ENCODE peak calls at places on chromosome 21, in nine cellular contexts. V is GM12878; O is Caco-2; P is CD8-positive, alpha-beta T cell; T is heart right ventricle; R is mammary epithelial cell; J is CD8-positive, alpha-beta memory T cell; S is HL-60; H is aorta. G is an unnamed sample.

GRCh38 chr21:16241500-16241963 is 511.8 kb downstream of the USP25 start:
- DNase-seq in P (no peak), T (no peak), H (no peak), V (no peak), J (no peak), S (no peak), O (no peak), R (no peak), G (no peak)

GRCh38 chr21:24759348-24760118 is 847.7 kb downstream of the MRPL39 start:
- DNase-seq in H (no peak), J (no peak), P (no peak), T (no peak), S (peak), V (no peak), O (no peak), R (no peak), G (no peak)

GRCh38 chr21:39630191-39630591 is 17.5 kb downstream of the B3GALT5 start:
- DNase-seq in P (no peak), J (no peak), O (no peak), H (no peak), V (no peak), R (no peak), S (no peak), T (no peak), G (no peak)

GRCh38 chr21:27581168-27581567 is 614.3 kb upstream of the ADAMTS5 start:
- DNase-seq in R (peak), S (no peak), O (no peak), V (no peak), J (no peak), T (no peak), P (no peak), H (no peak), G (no peak)

GRCh38 chr21:46183910-46184624 is at the start of gene SPATC1L:
- DNase-seq in R (peak), V (peak), P (peak), S (peak), T (peak), H (peak), O (no peak), J (peak), G (peak)

GRCh38 chr21:35204850-35205564 is 155.9 kb upstream of the RUNX1 start:
- DNase-seq in T (peak), O (no peak), S (peak), H (peak), J (no peak), P (no peak), V (no peak), R (no peak), G (peak)

GRCh38 chr21:22421416-22422190 is 1423.4 kb downstream of the NCAM2 start:
- DNase-seq in P (no peak), J (no peak), R (no peak), T (no peak), O (no peak), V (no peak), H (no peak), S (peak), G (no peak)

GRCh38 chr21:27339902-27340301 is 373.0 kb upstream of the ADAMTS5 start:
- DNase-seq in P (no peak), J (no peak), S (no peak), T (no peak), H (no peak), R (no peak), O (no peak), V (no peak), G (no peak)

GRCh38 chr21:25535811-25536210 is 71.5 kb downstream of the MRPL39 start:
- DNase-seq in H (no peak), R (no peak), S (no peak), O (no peak), P (no peak), J (no peak), T (no peak), V (no peak), G (no peak)

GRCh38 chr21:16454371-16454770 is 724.6 kb downstream of the USP25 start:
- DNase-seq in O (no peak), V (no peak), R (no peak), H (no peak), J (no peak), P (no peak), T (no peak), S (no peak), G (no peak)

GRCh38 chr21:38380391-38381137 is 117.7 kb downstream of the ERG start:
- DNase-seq in T (no peak), S (no peak), J (no peak), V (no peak), P (no peak), O (no peak), H (peak), R (no peak), G (no peak)

DNA sequence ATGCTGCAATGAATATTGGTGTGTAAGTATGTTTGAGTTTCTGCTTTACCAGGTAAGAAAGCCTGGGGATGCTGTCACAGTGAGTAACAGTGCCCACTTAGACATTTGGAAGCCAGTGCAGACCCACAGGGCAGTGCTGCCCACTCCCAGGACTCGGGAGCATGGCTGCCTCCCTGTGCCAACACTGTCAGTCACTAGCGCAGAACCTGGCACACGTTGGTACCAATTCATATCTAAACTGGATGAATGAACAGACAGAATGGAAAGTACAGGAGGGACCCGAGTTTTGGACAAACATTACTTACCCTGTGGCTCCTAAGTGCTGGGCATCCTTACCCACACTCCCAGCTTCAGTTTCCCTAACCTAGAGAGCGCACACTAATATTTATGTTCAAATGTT is 1.6 kb upstream of the EVA1C start:
- DNase-seq in H (no peak), T (no peak), P (no peak), O (no peak), R (no peak), J (no peak), S (no peak), V (no peak), G (no peak)
- H3K4me3 ChIP-seq in H (no peak), T (peak), P (peak), O (no peak), R (peak), J (peak), S (no peak), V (no peak), G (no peak)

GRCh38 chr21:44354001-44354405 is 582 bp downstream of the TRPM2 start:
- DNase-seq in V (no peak), O (no peak), S (peak), H (no peak), R (no peak), J (no peak), T (no peak), P (no peak), G (no peak)
- H3K4me3 ChIP-seq in V (peak), O (no peak), S (peak), H (no peak), R (no peak), J (peak), T (no peak), P (peak), G (no peak)

DNA sequence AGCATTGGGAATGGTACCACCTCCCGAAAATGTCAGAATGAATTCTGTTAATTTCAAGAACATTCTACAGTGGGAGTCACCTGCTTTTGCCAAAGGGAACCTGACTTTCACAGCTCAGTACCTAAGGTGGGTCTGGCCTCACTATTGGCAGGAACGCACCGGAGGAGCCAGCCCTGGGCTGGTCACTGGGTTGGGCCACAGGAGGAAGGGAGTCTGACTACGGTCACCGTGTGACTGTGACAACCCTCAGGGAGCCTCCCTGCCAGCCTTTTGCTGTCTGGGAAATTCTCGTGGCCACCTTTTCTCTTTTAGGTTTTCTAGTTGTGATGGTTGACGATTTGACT is 2.2 kb downstream of the IL10RB start:
- DNase-seq in P (no peak), H (no peak), T (no peak), O (no peak), S (no peak), J (no peak), R (no peak), V (no peak), G (no peak)
- H3K4me3 ChIP-seq in P (no peak), H (no peak), T (no peak), O (no peak), S (no peak), J (no peak), R (no peak), V (peak), G (no peak)

DNA sequence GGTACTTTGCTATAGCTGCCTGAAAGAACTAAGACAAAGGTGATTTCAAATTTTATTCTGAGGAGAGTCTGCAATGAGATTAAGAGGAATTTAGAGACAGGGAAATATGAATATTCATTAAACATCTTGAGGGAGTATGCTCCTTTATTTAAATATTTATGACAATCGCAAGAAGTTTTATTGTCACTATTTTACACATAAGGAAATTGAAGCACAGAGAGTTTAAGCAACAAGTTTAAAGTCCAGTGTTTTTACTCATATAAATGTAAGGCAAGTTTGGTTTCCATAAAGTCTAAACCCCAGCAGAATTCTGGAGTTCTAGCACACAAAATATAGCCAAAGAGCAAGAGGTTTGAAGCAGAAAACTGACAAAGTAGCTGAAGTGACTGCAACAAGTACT is 49.3 kb upstream of the SAMSN1 start:
- DNase-seq in O (no peak), J (no peak), H (no peak), P (no peak), V (no peak), T (no peak), R (no peak), S (no peak), G (no peak)
- H3K4me3 ChIP-seq in O (no peak), J (no peak), H (no peak), P (no peak), V (no peak), T (no peak), R (no peak), S (no peak), G (no peak)

GRCh38 chr21:44912158-44912473 is 8.6 kb downstream of the ITGB2 start:
- DNase-seq in S (no peak), V (no peak), O (no peak), J (no peak), T (no peak), P (no peak), H (no peak), R (no peak), G (no peak)
- H3K4me3 ChIP-seq in S (no peak), V (no peak), O (no peak), J (peak), T (no peak), P (peak), H (no peak), R (no peak), G (no peak)

GRCh38 chr21:43665879-43666278 is 6.5 kb downstream of the RRP1B start:
- DNase-seq in R (no peak), S (no peak), V (no peak), H (no peak), P (no peak), O (no peak), T (no peak), J (no peak), G (no peak)

GRCh38 chr21:43659136-43660000 is at the start of the genes HSF2BP and RRP1B:
- DNase-seq in V (no peak), S (peak), P (peak), J (peak), R (peak), O (peak), T (peak), H (peak), G (peak)

GRCh38 chr21:43662286-43662685 is 2.9 kb downstream of the RRP1B start:
- DNase-seq in J (no peak), O (no peak), R (no peak), P (no peak), T (no peak), S (no peak), V (no peak), H (no peak), G (no peak)

GRCh38 chr21:43664358-43664757 is 5.0 kb downstream of the RRP1B start:
- DNase-seq in V (no peak), S (no peak), T (no peak), R (no peak), J (no peak), H (no peak), O (no peak), P (no peak), G (no peak)

GRCh38 chr21:43663033-43663432 is 3.7 kb downstream of the RRP1B start:
- DNase-seq in V (no peak), O (no peak), P (no peak), R (no peak), T (no peak), J (no peak), H (no peak), S (no peak), G (no peak)
- H3K4me3 ChIP-seq in V (peak), O (no peak), P (no peak), R (no peak), T (no peak), J (no peak), H (no peak), S (no peak), G (no peak)

GRCh38 chr21:41831453-41831831 is 47.7 kb downstream of the PRDM15 start:
- DNase-seq in S (no peak), J (no peak), V (no peak), T (no peak), P (no peak), H (peak), R (no peak), O (no peak), G (no peak)

GRCh38 chr21:41834926-41835663 is 44.0 kb downstream of the PRDM15 start:
- DNase-seq in O (no peak), V (no peak), J (no peak), S (no peak), R (no peak), P (no peak), H (no peak), T (no peak), G (no peak)

GRCh38 chr21:41832230-41833137 is 46.7 kb downstream of the PRDM15 start:
- DNase-seq in O (no peak), T (no peak), S (no peak), H (peak), R (no peak), P (no peak), J (no peak), V (no peak), G (no peak)

GRCh38 chr21:41834252-41834925 is 44.8 kb downstream of the PRDM15 start:
- DNase-seq in J (no peak), O (no peak), R (no peak), S (no peak), P (no peak), H (peak), V (no peak), T (no peak), G (no peak)

DNA sequence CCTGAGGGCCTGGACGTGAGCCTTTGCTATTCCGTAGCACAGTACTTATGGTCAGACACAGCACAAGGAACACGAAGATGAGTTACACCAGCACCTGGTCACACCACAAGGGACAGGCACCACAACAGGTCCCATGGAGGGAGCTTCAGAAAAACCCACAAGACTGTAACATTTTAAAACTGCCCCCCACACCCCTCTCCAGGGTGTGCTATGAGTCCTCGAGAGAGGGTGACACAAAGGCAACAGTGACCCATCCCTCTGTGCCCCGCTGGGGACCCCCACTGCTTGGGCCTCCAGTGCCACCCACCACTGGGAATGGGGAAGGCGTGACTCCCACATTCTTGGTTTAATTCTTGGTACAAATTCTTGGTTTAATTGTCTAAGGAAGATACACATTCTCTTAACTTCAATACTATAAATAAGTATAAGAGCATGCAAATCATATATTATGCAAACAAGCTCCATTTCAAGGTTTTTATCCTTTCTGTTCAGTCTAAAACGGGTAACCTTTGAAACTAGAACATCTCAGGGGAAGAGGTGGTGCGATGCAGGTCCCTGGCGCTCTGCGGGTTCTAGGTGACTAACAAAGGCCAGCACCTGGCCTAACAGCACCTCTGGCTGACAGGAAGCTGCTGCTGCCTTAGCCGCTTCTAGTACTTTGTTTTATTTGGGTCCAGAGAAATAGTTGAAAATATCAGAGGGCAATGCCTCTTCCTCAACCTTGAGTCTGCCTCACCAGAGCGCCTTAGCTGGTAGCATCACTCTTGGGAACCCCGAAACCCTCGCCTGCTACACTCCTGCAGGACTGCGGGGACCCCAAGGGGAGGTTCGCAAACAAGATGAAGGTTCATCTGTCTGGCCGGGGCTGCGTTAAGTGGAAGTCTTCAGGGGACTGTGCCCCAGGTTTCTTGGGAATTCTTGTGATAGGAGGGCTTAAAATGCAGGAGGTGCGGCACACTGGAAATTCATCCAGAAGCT is 45.7 kb downstream of the PRDM15 start:
- DNase-seq in H (peak), R (no peak), T (no peak), J (no peak), O (no peak), V (peak), S (no peak), P (no peak), G (no peak)
- H3K4me3 ChIP-seq in H (no peak), R (no peak), T (no peak), J (no peak), O (no peak), V (no peak), S (no peak), P (no peak), G (no peak)

GRCh38 chr21:14384453-14384852 is 1.5 kb upstream of the HSPA13 start:
- DNase-seq in S (no peak), R (no peak), T (no peak), J (no peak), O (no peak), P (no peak), V (no peak), H (no peak), G (no peak)
- H3K4me3 ChIP-seq in S (no peak), R (no peak), T (peak), J (peak), O (no peak), P (no peak), V (peak), H (no peak), G (no peak)

GRCh38 chr21:32807717-32808380 is 36.3 kb upstream of the PAXBP1 start:
- DNase-seq in H (no peak), T (no peak), R (peak), V (no peak), S (no peak), P (no peak), J (no peak), O (no peak), G (peak)
- H3K4me3 ChIP-seq in H (no peak), T (no peak), R (no peak), V (no peak), S (no peak), P (no peak), J (no peak), O (no peak), G (no peak)